ENCODE peak calls at places on chromosomes 2 and 18, in four cellular contexts. One of them, this sample, is unnamed.

GRCh38 chr18:46134920-46135675 is 30.9 kb downstream of the HAUS1 start:
- DNase-seq in body of pancreas: no peak
- DNase-seq in SHP77: no peak
- DNase-seq in 8988T: no peak
- DNase-seq in this sample: no peak

GRCh38 chr2:101115664-101116063 is 35.5 kb downstream of the TBC1D8 start:
- DNase-seq in SHP77: no peak
- DNase-seq in body of pancreas: no peak
- DNase-seq in 8988T: no peak
- DNase-seq in this sample: no peak

GRCh38 chr2:217335341-217335966 is 475.6 kb upstream of the TNP1 start:
- DNase-seq in 8988T: no peak
- DNase-seq in SHP77: no peak
- DNase-seq in body of pancreas: no peak
- DNase-seq in this sample: no peak

GRCh38 chr2:20551231-20551944 is 99.5 kb downstream of the HS1BP3 start:
- DNase-seq in 8988T: no peak
- DNase-seq in SHP77: peak; percentile 43
- DNase-seq in body of pancreas: no peak
- DNase-seq in this sample: no peak

GRCh38 chr2:88880441-88880953 is 189.0 kb downstream of the RPIA start:
- DNase-seq in SHP77: peak; percentile 16
- DNase-seq in body of pancreas: peak; percentile 33
- DNase-seq in 8988T: no peak
- DNase-seq in this sample: peak; percentile 93

GRCh38 chr2:120465989-120466703 is 120.2 kb downstream of the INHBB start:
- DNase-seq in 8988T: no peak
- DNase-seq in body of pancreas: no peak
- DNase-seq in SHP77: no peak
- DNase-seq in this sample: no peak

GRCh38 chr2:165920748-165921147 is 32.8 kb downstream of the TTC21B start:
- DNase-seq in SHP77: no peak
- DNase-seq in 8988T: no peak
- DNase-seq in body of pancreas: no peak
- DNase-seq in this sample: no peak

GRCh38 chr2:54772531-54772930 is 49.1 kb downstream of the EML6 start:
- DNase-seq in SHP77: peak; percentile 83
- DNase-seq in body of pancreas: no peak
- DNase-seq in 8988T: no peak
- DNase-seq in this sample: no peak

GRCh38 chr2:174711206-174711605 is 53.1 kb downstream of the CHRNA1 start:
- DNase-seq in SHP77: no peak
- DNase-seq in 8988T: no peak
- DNase-seq in body of pancreas: no peak
- DNase-seq in this sample: no peak

GRCh38 chr2:71700880-71701397 is 247.6 kb downstream of the DYSF start:
- DNase-seq in body of pancreas: peak; percentile 17
- DNase-seq in 8988T: no peak
- DNase-seq in SHP77: no peak
- DNase-seq in this sample: no peak

GRCh38 chr18:3920832-3921231 is 470.9 kb downstream of the TGIF1 start:
- DNase-seq in body of pancreas: no peak
- DNase-seq in SHP77: no peak
- DNase-seq in 8988T: no peak
- DNase-seq in this sample: no peak

GRCh38 chr2:191486584-191487320 is 191.2 kb upstream of the NABP1 start:
- DNase-seq in 8988T: no peak
- DNase-seq in SHP77: no peak
- DNase-seq in body of pancreas: no peak
- DNase-seq in this sample: no peak

GRCh38 chr2:19902272-19902730 is 518 bp upstream of the TTC32 start:
- DNase-seq in body of pancreas: no peak
- DNase-seq in 8988T: no peak
- DNase-seq in SHP77: no peak
- DNase-seq in this sample: peak; percentile 60

GRCh38 chr2:202032841-202033316 is 776 bp upstream of the FZD7 start:
- DNase-seq in 8988T: peak; percentile 71
- DNase-seq in body of pancreas: peak; percentile 43
- DNase-seq in SHP77: no peak
- DNase-seq in this sample: peak; percentile 51

GRCh38 chr2:1277634-1278033 is 135.6 kb upstream of the TPO start:
- DNase-seq in SHP77: no peak
- DNase-seq in 8988T: no peak
- DNase-seq in body of pancreas: no peak
- DNase-seq in this sample: no peak

GRCh38 chr2:58449286-58450010 is 208.3 kb upstream of the FANCL start:
- DNase-seq in 8988T: no peak
- DNase-seq in body of pancreas: no peak
- DNase-seq in SHP77: peak; percentile 9
- DNase-seq in this sample: no peak

GRCh38 chr2:182015334-182016109 is 29.9 kb downstream of the PPP1R1C start:
- DNase-seq in SHP77: no peak
- DNase-seq in 8988T: no peak
- DNase-seq in body of pancreas: no peak
- DNase-seq in this sample: no peak

GRCh38 chr2:105454801-105455485 is 56.1 kb upstream of the FHL2 start:
- DNase-seq in 8988T: no peak
- DNase-seq in SHP77: no peak
- DNase-seq in body of pancreas: peak; percentile 25
- DNase-seq in this sample: no peak

GRCh38 chr18:7871560-7872456 is 304.7 kb downstream of the PTPRM start:
- DNase-seq in SHP77: no peak
- DNase-seq in body of pancreas: no peak
- DNase-seq in 8988T: no peak
- DNase-seq in this sample: no peak

GRCh38 chr2:17104454-17104853 is 413.8 kb downstream of the RAD51AP2 start:
- DNase-seq in SHP77: no peak
- DNase-seq in body of pancreas: no peak
- DNase-seq in 8988T: no peak
- DNase-seq in this sample: peak; percentile 66

GRCh38 chr18:35818353-35818667 is 154.2 kb upstream of the RMP24 start:
- DNase-seq in SHP77: no peak
- DNase-seq in body of pancreas: no peak
- DNase-seq in 8988T: no peak
- DNase-seq in this sample: no peak

GRCh38 chr2:98794214-98794810 is 63.4 kb upstream of the MGAT4A start:
- DNase-seq in SHP77: no peak
- DNase-seq in 8988T: no peak
- DNase-seq in body of pancreas: no peak
- DNase-seq in this sample: no peak

GRCh38 chr2:217816396-217816869 is 186.4 kb downstream of the TNS1 start:
- DNase-seq in 8988T: no peak
- DNase-seq in SHP77: no peak
- DNase-seq in body of pancreas: no peak
- DNase-seq in this sample: no peak

GRCh38 chr2:107132141-107132540 is 246.2 kb upstream of the ST6GAL2 start:
- DNase-seq in 8988T: no peak
- DNase-seq in SHP77: no peak
- DNase-seq in body of pancreas: no peak
- DNase-seq in this sample: no peak

GRCh38 chr18:62938451-62938850 is 223.1 kb downstream of the PHLPP1 start:
- DNase-seq in body of pancreas: no peak
- DNase-seq in 8988T: no peak
- DNase-seq in SHP77: no peak
- DNase-seq in this sample: no peak

GRCh38 chr2:56448999-56449431 is 265.2 kb downstream of the CCDC85A start:
- DNase-seq in body of pancreas: peak; percentile 77
- DNase-seq in 8988T: no peak
- DNase-seq in SHP77: no peak
- DNase-seq in this sample: peak; percentile 76

GRCh38 chr2:30688956-30689401 is 118.3 kb downstream of the CAPN13 start:
- DNase-seq in body of pancreas: no peak
- DNase-seq in SHP77: peak; percentile 7
- DNase-seq in 8988T: no peak
- DNase-seq in this sample: no peak

GRCh38 chr2:223797073-223797472 is 40.3 kb downstream of the AP1S3 start:
- DNase-seq in 8988T: no peak
- DNase-seq in SHP77: no peak
- DNase-seq in body of pancreas: no peak
- DNase-seq in this sample: no peak

GRCh38 chr18:2223859-2224258 is 347.4 kb downstream of the METTL4 start:
- DNase-seq in body of pancreas: peak; percentile 30
- DNase-seq in 8988T: no peak
- DNase-seq in SHP77: peak; percentile 24
- DNase-seq in this sample: no peak

GRCh38 chr2:130728549-130729310 is at the start of gene GPR148:
- DNase-seq in body of pancreas: no peak
- DNase-seq in 8988T: no peak
- DNase-seq in SHP77: no peak
- DNase-seq in this sample: no peak

GRCh38 chr2:121309801-121310200 is 24.8 kb upstream of the TFCP2L1 start:
- DNase-seq in body of pancreas: no peak
- DNase-seq in 8988T: no peak
- DNase-seq in SHP77: no peak
- DNase-seq in this sample: no peak

GRCh38 chr2:19895535-19895934 is 6.2 kb downstream of the TTC32 start:
- DNase-seq in SHP77: no peak
- DNase-seq in body of pancreas: no peak
- DNase-seq in 8988T: no peak
- DNase-seq in this sample: no peak

GRCh38 chr2:121699421-121700328 is 37.0 kb downstream of the NIFK start:
- DNase-seq in SHP77: peak; percentile 71
- DNase-seq in 8988T: peak; percentile 48
- DNase-seq in body of pancreas: peak; percentile 40
- DNase-seq in this sample: no peak

GRCh38 chr2:106037262-106037661 is 156.8 kb downstream of the UXS1 start:
- DNase-seq in 8988T: no peak
- DNase-seq in SHP77: no peak
- DNase-seq in body of pancreas: no peak
- DNase-seq in this sample: no peak

GRCh38 chr2:72439892-72440291 is 292.2 kb upstream of the CYP26B1 start:
- DNase-seq in SHP77: no peak
- DNase-seq in body of pancreas: no peak
- DNase-seq in 8988T: no peak
- DNase-seq in this sample: no peak

GRCh38 chr2:234964631-234965461 is 13.0 kb downstream of the SH3BP4 start:
- DNase-seq in SHP77: no peak
- DNase-seq in 8988T: no peak
- DNase-seq in body of pancreas: peak; percentile 11
- DNase-seq in this sample: no peak

GRCh38 chr2:64681479-64681967 is 27.8 kb upstream of the SERTAD2 start:
- DNase-seq in 8988T: no peak
- DNase-seq in SHP77: no peak
- DNase-seq in body of pancreas: no peak
- DNase-seq in this sample: no peak